ENCODE peak calls at places on chromosome 9, in seven cellular contexts. Y, B, D, U, J, S and I are unnamed samples.
A peak's percentile ranks its signal among the peaks of the same experiment; 100 is the strongest.

GRCh38 chr9:130707225-130707976 is 13.8 kb downstream of the EXOSC2 start:
- DNase-seq in B (peak; percentile 80), S (peak; percentile 33), U (no peak), D (peak; percentile 38), Y (peak; percentile 61), J (no peak), I (peak; percentile 57)

GRCh38 chr9:127729522-127730256 is 5.4 kb downstream of the TOR2A start:
- DNase-seq in B (no peak), U (no peak), J (no peak), S (no peak), D (no peak), Y (no peak), I (no peak)

GRCh38 chr9:124022201-124023121 is 10.9 kb downstream of the LHX2 start:
- DNase-seq in D (no peak), Y (peak; percentile 93), U (no peak), B (no peak), J (no peak), S (no peak), I (no peak)

GRCh38 chr9:34554211-34555001 is 31.6 kb upstream of the ENHO start:
- DNase-seq in S (no peak), J (no peak), Y (no peak), B (no peak), U (no peak), D (no peak), I (no peak)

GRCh38 chr9:36939214-36939613 is 94.9 kb downstream of the PAX5 start:
- DNase-seq in S (no peak), B (no peak), Y (no peak), U (no peak), D (no peak), J (no peak), I (no peak)

GRCh38 chr9:134662143-134662876 is 20.7 kb downstream of the COL5A1 start:
- DNase-seq in B (peak; percentile 95), D (peak; percentile 61), U (no peak), J (no peak), Y (no peak), S (no peak), I (peak; percentile 91)

GRCh38 chr9:131618071-131618479 is 72.8 kb downstream of the PRRT1B start:
- DNase-seq in U (no peak), Y (no peak), J (no peak), S (no peak), B (peak; percentile 41), D (peak; percentile 75), I (no peak)

GRCh38 chr9:126152622-126153362 is 173.8 kb upstream of the MVB12B start:
- DNase-seq in S (no peak), J (no peak), Y (no peak), U (no peak), B (no peak), D (no peak), I (no peak)

GRCh38 chr9:121463026-121463827 is 36.4 kb downstream of the GGTA1 start:
- DNase-seq in D (peak; percentile 54), U (peak; percentile 15), S (peak; percentile 24), B (peak; percentile 67), Y (peak; percentile 73), J (peak; percentile 6), I (no peak)

GRCh38 chr9:79221084-79221483 is 350.7 kb upstream of the TLE4 start:
- DNase-seq in U (no peak), Y (no peak), J (no peak), B (peak; percentile 86), D (no peak), S (peak; percentile 7), I (peak; percentile 90)

GRCh38 chr9:129720865-129721545 is 31.8 kb downstream of the PTGES start:
- DNase-seq in Y (peak; percentile 36), U (no peak), B (no peak), S (peak; percentile 43), D (no peak), J (no peak), I (no peak)

GRCh38 chr9:3288686-3289085 is 237.1 kb downstream of the RFX3 start:
- DNase-seq in B (no peak), S (no peak), J (no peak), D (no peak), U (no peak), Y (no peak), I (no peak)

GRCh38 chr9:34572092-34572491 is 17.4 kb downstream of the CNTFR start:
- DNase-seq in S (no peak), D (no peak), Y (no peak), J (no peak), U (no peak), B (no peak), I (no peak)

GRCh38 chr9:120839146-120839545 is 3.6 kb downstream of the PSMD5 start:
- DNase-seq in S (no peak), B (peak; percentile 23), Y (no peak), D (no peak), U (no peak), J (no peak), I (no peak)

GRCh38 chr9:114900937-114901802 is 29.2 kb downstream of the TNFSF8 start:
- DNase-seq in U (no peak), S (no peak), Y (no peak), J (no peak), D (no peak), B (peak; percentile 21), I (no peak)

GRCh38 chr9:127279717-127280285 is 15.2 kb downstream of the GARNL3 start:
- DNase-seq in Y (no peak), S (no peak), J (no peak), D (no peak), B (no peak), U (no peak), I (no peak)

GRCh38 chr9:107345327-107345726 is 62.2 kb downstream of the RAD23B start:
- DNase-seq in Y (no peak), U (no peak), S (no peak), D (no peak), B (peak; percentile 60), J (no peak), I (no peak)

GRCh38 chr9:126581893-126582292 is 31.8 kb upstream of the LMX1B start:
- DNase-seq in S (no peak), J (no peak), B (no peak), D (no peak), Y (no peak), U (no peak), I (no peak)

DNA sequence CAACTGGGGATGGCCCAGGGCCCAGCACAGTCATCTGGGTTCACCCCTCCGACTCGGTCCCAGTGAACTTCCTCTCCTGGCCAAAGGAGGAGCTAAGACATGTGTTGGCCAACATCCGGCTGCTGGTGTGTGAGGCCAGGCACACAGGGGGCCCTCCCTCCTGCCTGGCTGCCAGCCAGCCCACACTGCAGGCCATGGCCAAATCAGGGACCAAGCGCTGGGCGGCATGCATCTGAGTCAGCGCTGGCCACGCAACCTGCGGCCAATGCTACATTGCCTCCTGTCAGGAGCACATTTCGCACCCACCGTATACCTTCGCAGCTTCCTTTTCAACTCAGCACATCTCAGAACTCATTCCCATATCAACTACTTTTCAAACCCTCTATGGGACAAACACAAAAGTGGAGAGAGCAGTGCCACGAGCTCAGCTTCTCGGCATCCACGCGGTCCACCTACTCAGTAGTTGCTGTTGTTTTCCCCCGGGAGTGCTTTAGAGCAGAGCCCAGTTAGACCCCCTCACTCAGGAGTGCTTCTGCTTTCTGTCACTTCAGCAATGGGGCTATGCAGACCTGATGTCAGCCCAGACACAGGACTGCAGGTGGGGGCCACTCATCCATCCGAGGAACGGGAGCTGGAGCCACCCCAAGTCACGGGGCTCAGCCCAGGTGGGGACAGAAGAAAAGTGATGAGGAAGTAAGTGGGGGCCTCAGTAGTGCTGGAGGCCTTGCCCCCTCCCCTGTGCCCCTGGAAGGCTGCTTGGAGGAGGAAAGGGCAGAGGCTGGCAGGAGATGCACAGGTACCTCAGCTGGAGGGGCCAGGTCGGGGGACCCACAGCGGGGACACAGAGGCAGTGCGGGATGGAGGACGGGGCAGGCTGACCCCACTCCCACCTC is 13.9 kb downstream of the NINJ1 start:
- DNase-seq in U (no peak), Y (peak; percentile 23), J (peak; percentile 83), D (peak; percentile 93), S (peak; percentile 89), B (peak; percentile 98), I (peak; percentile 98)
- TF ChIP-seq CTCF in U (peak; percentile 27), Y (peak; percentile 46), J (no peak), D (peak; percentile 64), S (no peak), B (peak; percentile 53), I (no peak)

GRCh38 chr9:133528887-133529262 is 4.1 kb upstream of the MYMK start:
- DNase-seq in B (no peak), U (no peak), J (no peak), S (no peak), Y (no peak), D (no peak), I (no peak)
- H3K27ac ChIP-seq in B (no peak overlapping the region), U (no peak overlapping the region), J (no peak overlapping the region), S (no peak overlapping the region), Y (no peak overlapping the region), D (peak overlapping the region; percentile 65), I (no peak overlapping the region)

DNA sequence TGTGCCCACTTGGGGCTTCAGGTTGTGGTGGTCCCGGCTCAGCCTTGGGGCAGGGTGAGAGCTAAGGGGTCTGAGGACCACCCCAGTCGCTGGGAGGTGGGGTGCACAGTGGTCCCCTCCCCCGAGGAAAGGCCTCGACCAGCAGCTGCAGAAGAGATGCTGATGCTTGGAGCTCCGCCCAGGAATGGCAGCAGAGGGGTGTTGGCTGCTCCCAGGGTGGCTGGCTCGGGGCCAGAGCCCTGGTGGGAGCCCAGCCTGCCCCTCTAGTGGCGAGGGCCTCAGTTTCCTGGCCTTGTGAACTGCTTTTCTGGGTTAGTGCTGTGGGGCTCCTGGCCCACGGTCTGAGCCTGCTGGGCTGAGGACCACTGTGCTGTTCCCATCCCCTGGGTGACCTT is 1.2 kb downstream of the DIPK1B start:
- DNase-seq in D (no peak), Y (peak; percentile 33), B (no peak), S (no peak), U (no peak), J (no peak), I (no peak)
- TF ChIP-seq CTCF in D (peak; percentile 24), Y (no peak), B (no peak), S (no peak), U (no peak), J (no peak), I (no peak)

DNA sequence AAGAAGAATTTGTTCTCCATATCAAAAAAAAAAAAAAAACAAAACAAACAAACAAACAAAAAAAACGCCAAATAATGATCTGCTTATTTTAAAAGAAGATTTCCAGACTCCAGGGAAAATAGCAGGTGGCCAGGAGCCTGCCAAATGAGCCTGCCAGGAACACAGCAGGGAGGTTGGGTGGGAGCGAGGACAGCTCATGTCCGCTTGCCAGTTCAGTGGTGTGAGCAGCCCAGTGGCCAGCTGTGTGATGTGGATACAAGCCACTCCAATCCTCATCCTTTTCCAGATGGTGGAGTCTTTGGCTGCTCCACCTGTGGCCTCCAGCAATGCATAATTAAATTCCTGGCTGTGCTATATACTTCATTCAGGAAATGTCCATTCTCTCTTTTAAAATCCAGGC is 1025.1 kb upstream of the C9orf72 start:
- DNase-seq in B (no peak), S (no peak), Y (peak; percentile 27), J (no peak), D (no peak), U (no peak), I (no peak)
- H3K27ac ChIP-seq in B (no peak overlapping the region), S (no peak overlapping the region), Y (no peak overlapping the region), J (no peak overlapping the region), D (no peak overlapping the region), U (no peak overlapping the region), I (no peak overlapping the region)

GRCh38 chr9:12819436-12820185 is 44.8 kb downstream of the LURAP1L start:
- DNase-seq in U (peak; percentile 3), B (no peak), D (no peak), Y (peak; percentile 53), J (peak; percentile 28), S (no peak), I (no peak)
- TF ChIP-seq CTCF in U (peak; percentile 50), B (peak; percentile 21), D (peak; percentile 54), Y (peak; percentile 72), J (peak; percentile 19), S (peak; percentile 30), I (peak; percentile 41)